ENCODE peak calls at places on chromosomes 13 and 19, in four cellular contexts. One of them, this sample, is unnamed.

GRCh38 chr19:18434411-18435184 is 3.3 kb downstream of the ISYNA1 start:
- DNase-seq in NCI-H1105 treated with DMSO at 0.1 percent for 48 hours: no peak
- DNase-seq in D341Med: no peak
- DNase-seq in cardiac fibroblast: no peak
- DNase-seq in this sample: no peak

GRCh38 chr13:26839682-26840081 is 79.1 kb upstream of the GPR12 start:
- DNase-seq in cardiac fibroblast: no peak
- DNase-seq in NCI-H1105 treated with DMSO at 0.1 percent for 48 hours: no peak
- DNase-seq in D341Med: no peak
- DNase-seq in this sample: no peak

GRCh38 chr13:37656247-37656940 is 57.8 kb upstream of the POSTN start:
- DNase-seq in cardiac fibroblast: peak
- DNase-seq in NCI-H1105 treated with DMSO at 0.1 percent for 48 hours: no peak
- DNase-seq in D341Med: no peak
- DNase-seq in this sample: no peak

GRCh38 chr19:12975221-12975756 is 5.9 kb downstream of the DAND5 start:
- DNase-seq in D341Med: peak
- DNase-seq in cardiac fibroblast: no peak
- DNase-seq in NCI-H1105 treated with DMSO at 0.1 percent for 48 hours: no peak
- DNase-seq in this sample: no peak

GRCh38 chr19:43465468-43466120 is at the start of gene LYPD3:
- DNase-seq in D341Med: no peak
- DNase-seq in cardiac fibroblast: peak
- DNase-seq in NCI-H1105 treated with DMSO at 0.1 percent for 48 hours: no peak
- DNase-seq in this sample: no peak

GRCh38 chr13:61255035-61255796 is 160.4 kb downstream of the PCDH20 start:
- DNase-seq in NCI-H1105 treated with DMSO at 0.1 percent for 48 hours: peak
- DNase-seq in cardiac fibroblast: peak
- DNase-seq in D341Med: peak
- DNase-seq in this sample: no peak

GRCh38 chr19:52962394-52963228 is at the start of gene ZNF816:
- DNase-seq in NCI-H1105 treated with DMSO at 0.1 percent for 48 hours: peak
- DNase-seq in D341Med: peak
- DNase-seq in cardiac fibroblast: peak
- DNase-seq in this sample: peak

GRCh38 chr19:48812094-48812929 is 1.5 kb upstream of the BCAT2 start:
- DNase-seq in D341Med: peak
- DNase-seq in cardiac fibroblast: peak
- DNase-seq in NCI-H1105 treated with DMSO at 0.1 percent for 48 hours: peak
- DNase-seq in this sample: peak

GRCh38 chr19:2015611-2015950 is at the start of gene BTBD2:
- DNase-seq in NCI-H1105 treated with DMSO at 0.1 percent for 48 hours: peak
- DNase-seq in D341Med: no peak
- DNase-seq in cardiac fibroblast: peak
- DNase-seq in this sample: peak

GRCh38 chr13:41313659-41314197 is 2.7 kb downstream of the NAA16 start:
- DNase-seq in cardiac fibroblast: no peak
- DNase-seq in D341Med: no peak
- DNase-seq in NCI-H1105 treated with DMSO at 0.1 percent for 48 hours: no peak
- DNase-seq in this sample: no peak

GRCh38 chr13:98653471-98653985 is 76.6 kb upstream of the STK24 start:
- DNase-seq in D341Med: peak
- DNase-seq in cardiac fibroblast: peak
- DNase-seq in NCI-H1105 treated with DMSO at 0.1 percent for 48 hours: peak
- DNase-seq in this sample: peak

GRCh38 chr13:107860284-107860683 is 355.1 kb downstream of the LIG4 start:
- DNase-seq in NCI-H1105 treated with DMSO at 0.1 percent for 48 hours: no peak
- DNase-seq in D341Med: no peak
- DNase-seq in cardiac fibroblast: no peak
- DNase-seq in this sample: no peak

GRCh38 chr19:35365303-35365702 is 5.6 kb upstream of the GPR42 start:
- DNase-seq in NCI-H1105 treated with DMSO at 0.1 percent for 48 hours: no peak
- DNase-seq in D341Med: no peak
- DNase-seq in cardiac fibroblast: no peak
- DNase-seq in this sample: no peak